ENCODE peak calls at places on chromosome 10, in six cellular contexts. I is spleen; T is small intestine; O is CD4-positive, alpha-beta memory T cell; K is ovary; Z is testis. P is an unnamed sample. For H3K4me1, the result is how much of the 10 kb centered on the place peaks cover.

GRCh38 chr10:122341141-122341810 is 33.2 kb upstream of the PLEKHA1 start:
- DNase-seq in I (no peak), T (no peak), O (no peak), K (no peak), Z (no peak), P (no peak)

GRCh38 chr10:86218842-86219241 is 147.8 kb downstream of the GRID1 start:
- DNase-seq in I (no peak), T (no peak), O (no peak), K (no peak), Z (no peak), P (no peak)

GRCh38 chr10:4100324-4100826 is 315.4 kb upstream of the KLF6 start:
- DNase-seq in I (no peak), T (no peak), O (no peak), K (no peak), Z (no peak), P (no peak)

GRCh38 chr10:92880233-92880861 is 32.0 kb downstream of the EXOC6 start:
- DNase-seq in I (no peak), T (peak), O (peak), K (no peak), Z (no peak), P (no peak)

GRCh38 chr10:131739201-131739600 is 161.6 kb upstream of the PPP2R2D start:
- DNase-seq in I (no peak), T (no peak), O (no peak), K (no peak), Z (no peak), P (no peak)

GRCh38 chr10:810351-810846 is 120.9 kb upstream of the DIP2C start:
- DNase-seq in I (no peak), T (peak), O (no peak), K (no peak), Z (no peak), P (no peak)

GRCh38 chr10:66752714-66753113 is 173.1 kb upstream of the LRRTM3 start:
- DNase-seq in I (no peak), T (no peak), O (no peak), K (no peak), Z (no peak), P (no peak)

GRCh38 chr10:13773496-13774170 is 186.9 kb downstream of the PRPF18 start:
- DNase-seq in I (no peak), T (no peak), O (no peak), K (no peak), Z (no peak), P (no peak)

GRCh38 chr10:71531485-71532446 is 135.0 kb downstream of the CDH23 start:
- DNase-seq in I (no peak), T (no peak), O (no peak), K (no peak), Z (no peak), P (no peak)

GRCh38 chr10:13536674-13537366 is 8.0 kb upstream of the BEND7 start:
- DNase-seq in I (peak), T (peak), O (no peak), K (peak), Z (peak), P (no peak)

GRCh38 chr10:30732671-30733070 is 103.1 kb upstream of the LYZL2 start:
- DNase-seq in I (no peak), T (no peak), O (no peak), K (no peak), Z (no peak), P (no peak)

GRCh38 chr10:15558136-15558535 is 161.6 kb downstream of the ITGA8 start:
- DNase-seq in I (no peak), T (no peak), O (no peak), K (no peak), Z (no peak), P (no peak)

DNA sequence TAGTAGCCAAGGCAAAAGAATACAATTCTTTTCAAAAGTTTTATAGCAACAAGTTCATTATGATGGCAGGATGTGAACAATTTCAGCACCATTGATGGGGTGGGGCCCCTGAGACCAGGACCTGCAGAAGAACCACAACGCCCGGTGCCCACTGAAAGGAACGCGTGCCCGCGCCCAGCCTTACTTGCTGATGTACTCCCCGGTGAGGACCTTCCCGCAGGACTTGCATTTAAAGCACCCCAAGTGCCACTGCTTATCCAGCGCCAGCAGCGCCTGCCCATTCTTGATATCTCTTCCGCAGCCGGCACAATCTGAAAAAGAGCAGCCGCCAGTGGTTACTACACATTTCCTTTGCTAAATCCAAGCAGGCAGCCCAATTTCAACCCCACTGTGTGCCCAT is 110.6 kb downstream of the ABLIM1 start:
- DNase-seq in I (peak), T (peak), O (no peak), K (no peak), Z (no peak), P (no peak)
- H3K4me1 ChIP-seq in I (under half), T (under half), O (half or more), K (under half), Z (under half), P (under half)

DNA sequence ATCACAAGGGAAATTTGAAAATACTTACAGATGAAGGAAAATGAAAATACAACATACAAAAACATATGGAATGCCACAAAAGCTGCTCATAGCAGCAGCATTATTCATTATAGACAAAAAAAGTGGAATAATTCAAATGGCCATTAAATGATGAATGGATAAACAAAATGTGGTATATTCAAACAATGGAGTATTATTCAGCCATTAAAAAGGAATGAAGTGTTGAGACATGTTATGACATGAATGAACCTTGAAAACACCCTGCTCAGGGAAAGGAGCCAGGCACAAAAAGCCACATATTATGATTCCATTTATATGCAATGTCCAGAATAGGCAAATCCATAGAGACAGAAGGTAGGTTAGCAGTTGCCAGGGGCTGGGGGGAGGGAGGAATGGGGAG is 62.6 kb upstream of the SFMBT2 start:
- DNase-seq in I (no peak), T (no peak), O (no peak), K (no peak), Z (no peak), P (no peak)
- H3K4me1 ChIP-seq in I (under half), T (under half), O (under half), K (under half), Z (under half), P (under half)

DNA sequence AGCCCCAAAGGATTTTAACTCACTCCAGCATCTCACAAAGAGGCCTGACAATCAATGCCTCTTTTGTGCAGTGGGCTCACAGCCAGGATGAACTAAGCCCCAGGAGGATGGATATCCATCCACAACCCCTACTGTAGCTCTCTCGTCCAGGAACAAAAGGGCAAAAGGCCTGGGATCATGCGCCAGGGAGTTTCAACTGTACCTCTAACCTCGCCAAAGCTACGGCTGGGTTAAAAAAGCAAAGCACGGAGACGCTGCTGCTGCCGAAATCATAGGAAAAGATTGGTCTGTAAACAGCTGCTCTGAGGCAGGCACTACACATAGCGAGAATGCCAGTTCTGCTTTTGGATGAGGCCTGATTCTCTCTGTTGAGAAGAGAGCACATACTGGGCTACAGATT is 32.1 kb downstream of the VSTM4 start:
- DNase-seq in I (no peak), T (no peak), O (no peak), K (peak), Z (peak), P (peak)
- H3K4me1 ChIP-seq in I (under half), T (under half), O (under half), K (under half), Z (under half), P (under half)

GRCh38 chr10:79145517-79146470 is 77.0 kb downstream of the ZMIZ1 start:
- DNase-seq in I (no peak), T (no peak), O (no peak), K (no peak), Z (no peak), P (no peak)
- H3K4me1 ChIP-seq in I (half or more), T (under half), O (half or more), K (half or more), Z (half or more), P (half or more)

GRCh38 chr10:8047452-8048280 is 6.8 kb upstream of the GATA3 start:
- DNase-seq in I (no peak), T (no peak), O (peak), K (no peak), Z (no peak), P (no peak)

GRCh38 chr10:8050561-8051108 is 3.9 kb upstream of the GATA3 start:
- DNase-seq in I (no peak), T (peak), O (peak), K (no peak), Z (no peak), P (no peak)

GRCh38 chr10:8049874-8050560 is 4.5 kb upstream of the GATA3 start:
- DNase-seq in I (no peak), T (no peak), O (no peak), K (no peak), Z (no peak), P (no peak)

GRCh38 chr10:8049151-8049873 is 5.2 kb upstream of the GATA3 start:
- DNase-seq in I (no peak), T (no peak), O (peak), K (no peak), Z (no peak), P (no peak)

GRCh38 chr10:8048281-8049008 is 6.0 kb upstream of the GATA3 start:
- DNase-seq in I (no peak), T (no peak), O (peak), K (no peak), Z (no peak), P (no peak)
- H3K4me1 ChIP-seq in I (half or more), T (under half), O (half or more), K (under half), Z (under half), P (under half)

P was measured in tibial nerve.